ENCODE peak calls at places on chromosome 13, in five cellular contexts. R is HCEC 1CT; E is pons; L is HEK293T; B is effector CD4-positive, alpha-beta T cell. X is an unnamed sample.

GRCh38 chr13:33611016-33611805 is 206.7 kb upstream of the RFC3 start:
- DNase-seq in B (no peak), E (peak), L (no peak), R (peak), X (peak)

GRCh38 chr13:51970251-51970793 is 40.9 kb downstream of the ATP7B start:
- DNase-seq in L (no peak), E (no peak), B (no peak), R (no peak), X (no peak)

GRCh38 chr13:78137404-78138142 is 218.9 kb upstream of the EDNRB start:
- DNase-seq in B (no peak), E (peak), R (peak), L (peak), X (no peak)

GRCh38 chr13:109990296-109990695 is 203.9 kb upstream of the IRS2 start:
- DNase-seq in B (no peak), L (no peak), E (no peak), R (no peak), X (no peak)

GRCh38 chr13:30373727-30374126 is 48.6 kb upstream of the UBE2L5 start:
- DNase-seq in E (no peak), B (peak), L (no peak), R (no peak), X (no peak)

GRCh38 chr13:85137516-85137915 is 661.7 kb downstream of the SLITRK6 start:
- DNase-seq in B (no peak), R (no peak), L (no peak), E (no peak), X (no peak)

GRCh38 chr13:25468330-25469178 is 96.8 kb downstream of the ATP8A2 start:
- DNase-seq in E (no peak), R (no peak), L (peak), B (no peak), X (no peak)

GRCh38 chr13:59356607-59357006 is 807.1 kb downstream of the DIAPH3 start:
- DNase-seq in L (no peak), B (no peak), R (no peak), E (peak), X (peak)

GRCh38 chr13:28714651-28715050 is 4.1 kb downstream of the SLC46A3 start:
- DNase-seq in L (no peak), R (no peak), B (no peak), E (no peak), X (no peak)

GRCh38 chr13:31008400-31009115 is 76.1 kb downstream of the TEX26 start:
- DNase-seq in B (no peak), R (no peak), E (no peak), L (no peak), X (no peak)

GRCh38 chr13:40993987-40994386 is 25.1 kb downstream of the ELF1 start:
- DNase-seq in E (no peak), L (no peak), R (no peak), B (no peak), X (no peak)

GRCh38 chr13:21074601-21075302 is 13.4 kb upstream of the LATS2 start:
- DNase-seq in L (no peak), R (no peak), E (no peak), B (no peak), X (peak)

GRCh38 chr13:48615017-48615416 is 38.7 kb upstream of the CYSLTR2 start:
- DNase-seq in R (no peak), E (no peak), L (no peak), B (no peak), X (no peak)

GRCh38 chr13:94065741-94066140 is 413.7 kb downstream of the DCT start:
- DNase-seq in L (no peak), E (no peak), R (peak), B (no peak), X (no peak)

GRCh38 chr13:96816261-96816660 is 178.0 kb downstream of the OXGR1 start:
- DNase-seq in L (no peak), R (no peak), E (no peak), B (no peak), X (no peak)